ENCODE peak calls at places on chromosome 19, in nine cellular contexts. F, C, T, W, D, A, Y, H and O are unnamed samples.

GRCh38 chr19:29804493-29804892 is 7.3 kb upstream of the CCNE1 start:
- DNase-seq in F (no peak), C (no peak), T (no peak), W (no peak), D (no peak), A (no peak), Y (no peak), H (no peak), O (no peak)

GRCh38 chr19:17806945-17807344 is 12.0 kb downstream of the B3GNT3 start:
- DNase-seq in F (no peak), C (no peak), T (no peak), W (no peak), D (no peak), A (no peak), Y (no peak), H (no peak), O (no peak)

GRCh38 chr19:3736106-3736724 is 25.3 kb downstream of the APBA3 start:
- DNase-seq in F (no peak), C (no peak), T (no peak), W (no peak), D (no peak), A (no peak), Y (no peak), H (no peak), O (no peak)

GRCh38 chr19:35342430-35342829 is 5.3 kb upstream of the FFAR1 start:
- DNase-seq in F (no peak), C (no peak), T (no peak), W (no peak), D (no peak), A (no peak), Y (no peak), H (no peak), O (no peak)

GRCh38 chr19:50607874-50608785 is 31.6 kb downstream of the SYT3 start:
- DNase-seq in F (peak; percentile 47), C (peak; percentile 81), T (no peak), W (peak; percentile 94), D (peak; percentile 67), A (peak; percentile 8), Y (no peak), H (peak; percentile 48), O (peak; percentile 88)

GRCh38 chr19:45154064-45154827 is 6.5 kb downstream of the NKPD1 start:
- DNase-seq in F (no peak), C (no peak), T (no peak), W (peak; percentile 62), D (peak; percentile 86), A (no peak), Y (peak; percentile 33), H (peak; percentile 50), O (peak; percentile 85)

GRCh38 chr19:44741841-44742352 is 6.6 kb upstream of the BCL3 start:
- DNase-seq in F (peak; percentile 98), C (no peak), T (peak; percentile 100), W (peak; percentile 97), D (peak; percentile 100), A (peak; percentile 98), Y (peak; percentile 100), H (peak; percentile 100), O (peak; percentile 100)

GRCh38 chr19:27822336-27822735 is 1390.6 kb downstream of the UQCRFS1 start:
- DNase-seq in F (no peak), C (no peak), T (no peak), W (no peak), D (no peak), A (no peak), Y (no peak), H (peak; percentile 18), O (no peak)

GRCh38 chr19:41575998-41576397 is at the start of gene CEACAM21:
- DNase-seq in F (no peak), C (peak; percentile 31), T (peak; percentile 32), W (peak; percentile 34), D (no peak), A (no peak), Y (no peak), H (no peak), O (no peak)

GRCh38 chr19:36128392-36128736 is 11.5 kb upstream of the CAPNS1 start:
- DNase-seq in F (no peak), C (no peak), T (no peak), W (no peak), D (no peak), A (no peak), Y (no peak), H (no peak), O (no peak)

GRCh38 chr19:44993926-44994537 is 7.2 kb upstream of the RELB start:
- DNase-seq in F (no peak), C (no peak), T (peak; percentile 28), W (no peak), D (no peak), A (no peak), Y (no peak), H (no peak), O (no peak)

GRCh38 chr19:19460258-19460731 is 54.8 kb downstream of the GATAD2A start:
- DNase-seq in F (no peak), C (peak; percentile 44), T (peak; percentile 42), W (no peak), D (peak; percentile 40), A (no peak), Y (no peak), H (no peak), O (no peak)

GRCh38 chr19:23867895-23868294 is 46.8 kb upstream of the ZNF726 start:
- DNase-seq in F (no peak), C (no peak), T (no peak), W (peak; percentile 15), D (no peak), A (no peak), Y (no peak), H (no peak), O (no peak)

GRCh38 chr19:32351807-32352630 is 6.6 kb downstream of the ZNF507 start:
- DNase-seq in F (no peak), C (no peak), T (no peak), W (no peak), D (peak; percentile 69), A (no peak), Y (no peak), H (peak; percentile 54), O (no peak)

GRCh38 chr19:3586124-3586626 is 897 bp downstream of the GIPC3 start:
- DNase-seq in F (no peak), C (no peak), T (no peak), W (no peak), D (no peak), A (no peak), Y (no peak), H (no peak), O (no peak)

GRCh38 chr19:29495091-29495490 is 30.7 kb upstream of the VSTM2B start:
- DNase-seq in F (no peak), C (no peak), T (no peak), W (peak; percentile 5), D (no peak), A (no peak), Y (no peak), H (no peak), O (no peak)

GRCh38 chr19:16611121-16611520 is 16.9 kb downstream of the MED26 start:
- DNase-seq in F (no peak), C (no peak), T (no peak), W (no peak), D (no peak), A (no peak), Y (no peak), H (no peak), O (no peak)

GRCh38 chr19:8585894-8586750 is 8.9 kb upstream of the MYO1F start:
- DNase-seq in F (no peak), C (no peak), T (no peak), W (peak; percentile 67), D (no peak), A (no peak), Y (no peak), H (peak; percentile 22), O (peak; percentile 47)

GRCh38 chr19:50705422-50706019 is 14.1 kb downstream of the SHANK1 start:
- DNase-seq in F (no peak), C (no peak), T (no peak), W (peak; percentile 36), D (peak; percentile 76), A (peak; percentile 30), Y (peak; percentile 29), H (peak; percentile 67), O (peak; percentile 80)

GRCh38 chr19:38247734-38248268 is 8.4 kb downstream of the PPP1R14A start:
- DNase-seq in F (no peak), C (no peak), T (no peak), W (no peak), D (no peak), A (no peak), Y (no peak), H (peak; percentile 53), O (peak; percentile 92)

GRCh38 chr19:38247126-38247525 is 9.0 kb downstream of the PPP1R14A start:
- DNase-seq in F (no peak), C (no peak), T (no peak), W (no peak), D (no peak), A (no peak), Y (no peak), H (peak; percentile 76), O (peak; percentile 59)

GRCh38 chr19:38243279-38243673 is 12.9 kb downstream of the PPP1R14A start:
- DNase-seq in F (no peak), C (no peak), T (no peak), W (no peak), D (no peak), A (no peak), Y (no peak), H (no peak), O (no peak)

GRCh38 chr19:38248421-38248820 is 7.8 kb downstream of the PPP1R14A start:
- DNase-seq in F (no peak), C (no peak), T (no peak), W (no peak), D (no peak), A (no peak), Y (no peak), H (no peak), O (no peak)

GRCh38 chr19:38245826-38246498 is 10.2 kb downstream of the PPP1R14A start:
- DNase-seq in F (peak; percentile 67), C (no peak), T (no peak), W (peak; percentile 70), D (peak; percentile 27), A (no peak), Y (no peak), H (peak; percentile 76), O (peak; percentile 57)
- H3K4me3 ChIP-seq in F (no peak overlapping the region), C (no peak overlapping the region), T (no peak overlapping the region), W (no peak overlapping the region), D (no peak overlapping the region), A (no peak overlapping the region), Y (no peak overlapping the region), H (no peak overlapping the region), O (no peak overlapping the region)

GRCh38 chr19:48190288-48191284 is 20.1 kb downstream of the ZSWIM9 start:
- DNase-seq in F (no peak), C (peak; percentile 57), T (no peak), W (peak; percentile 75), D (peak; percentile 82), A (peak; percentile 27), Y (no peak), H (no peak), O (peak; percentile 65)
- TF ChIP-seq CTCF in F (no peak), C (no peak), T (no peak), W (no peak), D (peak; percentile 3), A (no peak), Y (no peak), H (no peak), O (no peak)

GRCh38 chr19:57512845-57513244 is 13.1 kb downstream of the ZNF773 start:
- DNase-seq in F (no peak), C (no peak), T (no peak), W (no peak), D (peak; percentile 34), A (no peak), Y (no peak), H (peak; percentile 6), O (peak; percentile 40)
- H3K4me3 ChIP-seq in F (no peak overlapping the region), C (no peak overlapping the region), T (peak overlapping the region; percentile 32), W (no peak overlapping the region), D (no peak overlapping the region), A (no peak overlapping the region), Y (no peak overlapping the region), H (no peak overlapping the region), O (no peak overlapping the region)

GRCh38 chr19:1616875-1617274 is 11.6 kb upstream of the UQCR11 start:
- DNase-seq in F (no peak), C (no peak), T (no peak), W (no peak), D (no peak), A (no peak), Y (no peak), H (no peak), O (no peak)
- TF ChIP-seq CTCF in F (no peak), C (no peak), T (no peak), W (no peak), D (no peak), A (no peak), Y (no peak), H (no peak), O (no peak)